ENCODE peak calls at places on chromosomes 2 and 18, in five cellular contexts. P, X, O, U and T are unnamed samples.

GRCh38 chr2:61969376-61969775 is 63.9 kb downstream of the COMMD1 start:
- DNase-seq in U (no peak), O (no peak), P (no peak), X (no peak), T (no peak)

GRCh38 chr18:68316636-68317035 is 398.3 kb downstream of the TMX3 start:
- DNase-seq in P (no peak), O (no peak), X (no peak), U (no peak), T (no peak)

GRCh38 chr2:63654959-63655358 is 66.2 kb downstream of the MDH1 start:
- DNase-seq in P (no peak), X (no peak), U (no peak), O (no peak), T (no peak)

GRCh38 chr2:224520064-224520463 is 65.1 kb downstream of the CUL3 start:
- DNase-seq in P (no peak), X (no peak), O (peak), U (no peak), T (no peak)

GRCh38 chr2:98559581-98559980 is 48.7 kb downstream of the COA5 start:
- DNase-seq in X (no peak), O (peak), U (no peak), P (no peak), T (no peak)

GRCh38 chr18:79750980-79751571 is 46.7 kb upstream of the KCNG2 start:
- DNase-seq in P (no peak), U (peak), X (peak), O (no peak), T (peak)

GRCh38 chr18:49697049-49697448 is 116.3 kb downstream of the ACAA2 start:
- DNase-seq in U (no peak), P (no peak), X (no peak), O (no peak), T (no peak)

GRCh38 chr2:39468574-39469331 is 31.7 kb upstream of the MAP4K3 start:
- DNase-seq in O (no peak), X (no peak), P (no peak), U (no peak), T (no peak)

GRCh38 chr2:67502346-67503065 is 105.4 kb downstream of the ETAA1 start:
- DNase-seq in P (no peak), U (no peak), X (no peak), O (no peak), T (no peak)

DNA sequence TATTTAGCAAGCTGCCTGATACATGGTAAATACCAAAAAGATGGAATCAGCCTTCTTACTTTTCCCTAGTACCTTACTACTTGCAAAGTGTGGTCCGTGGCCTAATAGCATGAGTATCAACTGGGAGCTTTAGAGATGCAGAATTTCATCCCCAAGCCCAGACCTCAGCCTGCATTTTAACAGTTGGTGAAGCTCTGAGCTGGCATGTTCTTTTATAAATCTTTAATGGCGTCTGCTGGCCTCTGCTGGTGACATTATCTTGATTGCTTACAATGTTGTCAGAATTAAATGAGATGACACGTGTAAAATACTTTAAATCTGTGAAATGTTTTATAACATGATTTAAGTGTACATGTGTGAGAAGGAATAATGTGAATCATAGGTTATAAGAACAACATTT is 115.1 kb upstream of the NOSTRIN start:
- DNase-seq in U (no peak), O (peak), X (no peak), P (no peak), T (no peak)
- TF ChIP-seq CTCF in U (no peak), O (peak), X (peak), P (no peak), T (peak)

DNA sequence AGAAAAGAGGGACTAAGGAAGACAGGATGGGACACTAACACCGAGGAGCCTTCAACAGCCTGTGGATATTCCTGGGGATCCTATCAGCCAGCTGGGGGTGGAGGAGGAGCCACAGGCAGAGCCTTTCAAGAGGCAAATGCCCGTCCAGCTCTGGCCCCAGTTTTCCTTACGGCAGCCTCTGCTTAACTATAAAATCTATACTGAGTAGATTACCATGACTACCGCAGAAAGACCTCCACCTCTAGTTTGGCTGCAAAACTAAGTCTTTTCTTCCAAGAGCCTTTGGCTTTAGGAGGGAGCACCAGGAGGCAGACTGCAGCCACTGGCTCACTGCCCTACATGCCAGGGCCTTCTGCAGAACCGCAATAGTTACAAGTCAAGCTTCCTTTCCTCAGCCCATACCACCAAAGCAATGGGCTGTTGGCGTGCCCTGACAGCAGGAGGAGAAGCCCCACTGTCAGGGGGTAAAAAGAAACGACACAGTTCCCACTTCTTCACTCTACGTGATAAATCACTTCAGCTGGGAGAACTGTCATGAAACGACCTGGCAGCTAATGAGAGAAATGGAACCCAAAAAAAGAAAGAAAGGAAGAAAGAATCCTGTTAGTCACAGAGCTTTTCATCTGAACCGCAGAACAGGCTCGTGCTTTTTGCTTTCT is 25.1 kb upstream of the CREB1 start:
- DNase-seq in P (peak), O (no peak), X (no peak), U (no peak), T (no peak)
- TF ChIP-seq CTCF in P (no peak), O (no peak), X (no peak), U (no peak), T (no peak)

DNA sequence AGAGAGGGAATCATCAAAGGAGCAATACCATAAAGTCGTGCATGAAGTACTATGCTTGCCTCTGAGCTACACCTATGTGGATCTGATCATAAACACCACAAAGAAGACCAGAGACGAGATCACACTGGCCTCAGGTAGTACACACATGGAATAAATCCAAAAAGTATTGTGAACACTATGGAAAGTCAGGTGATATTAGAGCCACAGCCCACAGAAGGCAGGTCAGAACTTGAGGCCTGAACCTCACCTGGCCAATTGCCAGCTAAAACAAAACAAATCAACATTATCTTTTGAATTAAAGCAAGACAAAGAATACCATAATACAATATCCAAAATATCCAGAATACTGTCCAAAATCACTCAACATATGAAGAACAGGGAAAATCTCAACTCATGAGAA is 371.1 kb downstream of the NCKAP5 start:
- DNase-seq in U (no peak), P (no peak), X (no peak), O (no peak), T (no peak)
- TF ChIP-seq CTCF in U (no peak), P (no peak), X (no peak), O (no peak), T (no peak)

DNA sequence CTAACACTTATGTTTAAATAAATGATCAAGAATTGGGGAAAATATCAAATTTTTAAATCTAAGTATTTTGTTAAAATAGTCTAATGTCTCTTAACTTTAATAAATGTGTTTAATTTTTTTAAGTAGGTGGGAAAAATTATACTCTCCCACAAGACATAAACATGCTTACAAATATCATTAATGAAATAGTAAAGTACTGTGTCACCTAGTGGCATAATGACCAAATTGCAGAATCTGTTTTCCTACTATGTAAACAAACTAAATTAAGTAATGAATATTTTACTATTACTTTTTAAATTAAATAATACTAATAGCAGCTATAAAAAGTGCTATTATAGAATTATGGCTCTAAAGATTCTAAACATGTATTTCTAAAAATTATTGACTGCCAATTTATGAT is 52.0 kb upstream of the CHAC2 start:
- DNase-seq in X (no peak), U (no peak), O (peak), P (no peak), T (no peak)
- TF ChIP-seq CTCF in X (peak), U (no peak), O (peak), P (peak), T (peak)

GRCh38 chr2:193690572-193690971 is 1495.8 kb upstream of the TMEFF2 start:
- DNase-seq in P (no peak), X (no peak), U (no peak), O (no peak), T (no peak)
- TF ChIP-seq CTCF in P (no peak), X (no peak), U (no peak), O (no peak), T (no peak)